ENCODE peak calls at places on chromosome 1, in five cellular contexts. One of them, this sample, is unnamed.
A peak's percentile ranks its signal among the peaks of the same experiment; 100 is the strongest.

GRCh38 chr1:26336477-26337205 is 17.3 kb downstream of the CRYBG2 start:
- DNase-seq in HCT116: peak; percentile 75
- DNase-seq in psoas muscle: peak; percentile 63
- DNase-seq in CD4-positive, alpha-beta T cell: peak; percentile 90
- DNase-seq in left ventricle myocardium inferior: peak; percentile 70
- DNase-seq in this sample: peak; percentile 83

GRCh38 chr1:9875636-9876000 is 34.5 kb downstream of the CTNNBIP1 start:
- DNase-seq in left ventricle myocardium inferior: no peak
- DNase-seq in CD4-positive, alpha-beta T cell: no peak
- DNase-seq in psoas muscle: no peak
- DNase-seq in HCT116: no peak
- DNase-seq in this sample: no peak

GRCh38 chr1:47232187-47232874 is at the start of gene TAL1:
- DNase-seq in CD4-positive, alpha-beta T cell: no peak
- DNase-seq in psoas muscle: no peak
- DNase-seq in HCT116: no peak
- DNase-seq in left ventricle myocardium inferior: no peak
- DNase-seq in this sample: no peak

GRCh38 chr1:69058454-69058853 is 509.3 kb upstream of the LRRC7 start:
- DNase-seq in CD4-positive, alpha-beta T cell: no peak
- DNase-seq in HCT116: no peak
- DNase-seq in left ventricle myocardium inferior: no peak
- DNase-seq in psoas muscle: no peak
- DNase-seq in this sample: no peak

GRCh38 chr1:37315236-37315870 is 159.0 kb upstream of the ZC3H12A start:
- DNase-seq in psoas muscle: no peak
- DNase-seq in CD4-positive, alpha-beta T cell: no peak
- DNase-seq in HCT116: no peak
- DNase-seq in left ventricle myocardium inferior: no peak
- DNase-seq in this sample: no peak

GRCh38 chr1:70504176-70504820 is 93.2 kb downstream of the CTH start:
- DNase-seq in psoas muscle: no peak
- DNase-seq in HCT116: no peak
- DNase-seq in CD4-positive, alpha-beta T cell: no peak
- DNase-seq in left ventricle myocardium inferior: no peak
- DNase-seq in this sample: no peak

GRCh38 chr1:95197616-95198252 is 36.3 kb upstream of the RWDD3 start:
- DNase-seq in CD4-positive, alpha-beta T cell: no peak
- DNase-seq in HCT116: no peak
- DNase-seq in psoas muscle: no peak
- DNase-seq in left ventricle myocardium inferior: no peak
- DNase-seq in this sample: no peak

GRCh38 chr1:171742577-171742922 is 685 bp upstream of the VAMP4 start:
- DNase-seq in left ventricle myocardium inferior: peak; percentile 20
- DNase-seq in CD4-positive, alpha-beta T cell: peak; percentile 6
- DNase-seq in psoas muscle: no peak
- DNase-seq in HCT116: no peak
- DNase-seq in this sample: no peak

GRCh38 chr1:197173571-197174482 is 27.4 kb upstream of the ASPM start:
- DNase-seq in HCT116: no peak
- DNase-seq in left ventricle myocardium inferior: no peak
- DNase-seq in CD4-positive, alpha-beta T cell: no peak
- DNase-seq in psoas muscle: no peak
- DNase-seq in this sample: no peak

GRCh38 chr1:31730336-31731048 is 26.7 kb upstream of the COL16A1 start:
- DNase-seq in HCT116: no peak
- DNase-seq in left ventricle myocardium inferior: no peak
- DNase-seq in psoas muscle: no peak
- DNase-seq in CD4-positive, alpha-beta T cell: no peak
- DNase-seq in this sample: no peak

GRCh38 chr1:240149488-240150094 is 57.9 kb downstream of the FMN2 start:
- DNase-seq in CD4-positive, alpha-beta T cell: no peak
- DNase-seq in left ventricle myocardium inferior: no peak
- DNase-seq in HCT116: no peak
- DNase-seq in psoas muscle: no peak
- DNase-seq in this sample: no peak
- TF ChIP-seq CTCF in CD4-positive, alpha-beta T cell: peak; percentile 59
- TF ChIP-seq CTCF in left ventricle myocardium inferior: peak; percentile 72
- TF ChIP-seq CTCF in HCT116: peak; percentile 63
- TF ChIP-seq CTCF in psoas muscle: peak; percentile 49
- TF ChIP-seq CTCF in this sample: peak; percentile 56

GRCh38 chr1:103416681-103417318 is 108.7 kb upstream of the RNPC3 start:
- DNase-seq in left ventricle myocardium inferior: no peak
- DNase-seq in psoas muscle: no peak
- DNase-seq in CD4-positive, alpha-beta T cell: no peak
- DNase-seq in HCT116: no peak
- DNase-seq in this sample: no peak
- TF ChIP-seq CTCF in left ventricle myocardium inferior: no peak
- TF ChIP-seq CTCF in psoas muscle: no peak
- TF ChIP-seq CTCF in CD4-positive, alpha-beta T cell: no peak
- TF ChIP-seq CTCF in HCT116: no peak
- TF ChIP-seq CTCF in this sample: no peak

GRCh38 chr1:60126733-60127132 is 53.2 kb upstream of the C1orf87 start:
- DNase-seq in psoas muscle: no peak
- DNase-seq in HCT116: no peak
- DNase-seq in CD4-positive, alpha-beta T cell: no peak
- DNase-seq in left ventricle myocardium inferior: no peak
- DNase-seq in this sample: no peak
- TF ChIP-seq CTCF in psoas muscle: peak; percentile 8
- TF ChIP-seq CTCF in HCT116: no peak
- TF ChIP-seq CTCF in CD4-positive, alpha-beta T cell: no peak
- TF ChIP-seq CTCF in left ventricle myocardium inferior: no peak
- TF ChIP-seq CTCF in this sample: no peak

DNA sequence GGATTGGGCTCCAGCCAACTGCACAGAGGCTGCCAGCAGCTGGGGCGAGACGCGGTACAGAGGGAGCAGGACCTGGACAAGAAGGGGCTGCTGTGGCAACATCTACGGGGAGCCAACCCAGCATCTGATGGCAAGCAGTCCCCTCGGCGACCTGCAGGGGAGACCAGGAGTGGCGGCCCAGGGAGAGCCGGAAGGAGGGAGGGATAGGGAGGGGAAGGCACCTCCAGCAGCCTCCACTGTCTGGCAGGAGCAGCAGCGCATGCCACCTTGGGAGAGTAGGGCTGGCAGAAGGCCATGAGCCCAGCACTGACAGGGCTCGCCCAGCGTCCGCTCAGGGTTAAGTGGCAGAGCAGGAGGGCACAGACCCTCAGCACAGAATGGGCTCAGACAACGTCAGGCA is 17.3 kb downstream of the CHD5 start:
- DNase-seq in HCT116: no peak
- DNase-seq in left ventricle myocardium inferior: no peak
- DNase-seq in psoas muscle: no peak
- DNase-seq in CD4-positive, alpha-beta T cell: no peak
- DNase-seq in this sample: no peak
- TF ChIP-seq CTCF in HCT116: peak; percentile 31
- TF ChIP-seq CTCF in left ventricle myocardium inferior: no peak
- TF ChIP-seq CTCF in psoas muscle: no peak
- TF ChIP-seq CTCF in CD4-positive, alpha-beta T cell: no peak
- TF ChIP-seq CTCF in this sample: no peak

GRCh38 chr1:4825841-4826450 is 171.5 kb downstream of the AJAP1 start:
- DNase-seq in CD4-positive, alpha-beta T cell: no peak
- DNase-seq in HCT116: no peak
- DNase-seq in psoas muscle: no peak
- DNase-seq in left ventricle myocardium inferior: no peak
- DNase-seq in this sample: no peak
- TF ChIP-seq CTCF in CD4-positive, alpha-beta T cell: no peak
- TF ChIP-seq CTCF in HCT116: peak; percentile 38
- TF ChIP-seq CTCF in psoas muscle: peak; percentile 17
- TF ChIP-seq CTCF in left ventricle myocardium inferior: peak; percentile 50
- TF ChIP-seq CTCF in this sample: no peak

DNA sequence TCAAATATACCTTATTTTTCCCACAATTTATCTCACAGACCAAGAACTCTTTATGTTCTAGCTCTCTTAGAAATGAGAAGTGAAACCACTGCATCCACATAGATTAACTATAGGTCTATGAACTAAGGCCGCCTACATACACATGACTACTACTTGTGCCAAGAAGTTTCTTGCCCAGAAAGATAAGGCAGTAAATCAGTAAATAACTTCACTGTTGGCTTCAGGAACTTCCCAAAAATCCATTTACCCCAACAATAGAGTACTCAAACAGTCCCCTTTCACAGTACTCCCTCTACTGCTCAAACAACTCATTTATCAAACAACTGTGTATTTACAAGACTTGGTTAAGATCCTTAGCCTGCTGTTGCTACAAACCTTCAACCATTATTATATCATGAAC is 96.5 kb downstream of the NME7 start:
- DNase-seq in left ventricle myocardium inferior: no peak
- DNase-seq in psoas muscle: no peak
- DNase-seq in CD4-positive, alpha-beta T cell: no peak
- DNase-seq in HCT116: no peak
- DNase-seq in this sample: no peak
- TF ChIP-seq CTCF in left ventricle myocardium inferior: peak; percentile 36
- TF ChIP-seq CTCF in psoas muscle: no peak
- TF ChIP-seq CTCF in CD4-positive, alpha-beta T cell: no peak
- TF ChIP-seq CTCF in HCT116: no peak
- TF ChIP-seq CTCF in this sample: no peak

DNA sequence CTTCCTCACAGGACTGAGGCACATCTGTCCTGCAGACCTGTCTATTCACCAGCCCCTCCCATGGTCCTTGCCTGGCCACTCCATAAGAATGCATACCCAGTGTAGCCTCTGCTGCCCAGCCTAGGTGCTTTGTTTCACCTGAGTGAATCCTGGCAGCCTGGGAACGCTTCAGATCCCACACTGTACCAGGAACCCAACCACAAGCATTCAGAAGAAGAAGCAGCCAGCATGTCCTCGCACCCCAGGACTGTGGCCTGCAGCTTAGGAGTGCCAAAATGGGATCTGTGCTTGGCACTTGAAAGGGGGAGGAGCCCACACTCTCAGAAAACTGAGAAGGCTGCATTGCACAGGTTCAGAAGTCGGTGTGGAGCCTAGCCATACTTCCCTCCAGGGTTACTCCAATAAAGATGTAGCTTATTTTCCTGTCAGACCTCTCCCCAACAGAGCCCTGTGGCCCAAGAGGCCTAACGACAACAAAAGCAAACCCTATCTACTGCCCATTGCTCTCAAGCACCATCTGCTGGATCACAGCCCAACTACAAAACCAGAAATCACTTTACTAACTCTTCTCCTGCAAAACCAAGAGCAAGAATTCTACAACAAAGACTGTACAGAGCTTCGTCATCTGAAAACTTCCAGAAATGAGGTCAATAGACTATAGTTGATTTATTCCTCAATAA is 923.1 kb upstream of the NEGR1 start:
- DNase-seq in left ventricle myocardium inferior: no peak
- DNase-seq in HCT116: no peak
- DNase-seq in CD4-positive, alpha-beta T cell: no peak
- DNase-seq in psoas muscle: no peak
- DNase-seq in this sample: no peak
- TF ChIP-seq CTCF in left ventricle myocardium inferior: no peak
- TF ChIP-seq CTCF in HCT116: no peak
- TF ChIP-seq CTCF in CD4-positive, alpha-beta T cell: no peak
- TF ChIP-seq CTCF in psoas muscle: no peak
- TF ChIP-seq CTCF in this sample: no peak

DNA sequence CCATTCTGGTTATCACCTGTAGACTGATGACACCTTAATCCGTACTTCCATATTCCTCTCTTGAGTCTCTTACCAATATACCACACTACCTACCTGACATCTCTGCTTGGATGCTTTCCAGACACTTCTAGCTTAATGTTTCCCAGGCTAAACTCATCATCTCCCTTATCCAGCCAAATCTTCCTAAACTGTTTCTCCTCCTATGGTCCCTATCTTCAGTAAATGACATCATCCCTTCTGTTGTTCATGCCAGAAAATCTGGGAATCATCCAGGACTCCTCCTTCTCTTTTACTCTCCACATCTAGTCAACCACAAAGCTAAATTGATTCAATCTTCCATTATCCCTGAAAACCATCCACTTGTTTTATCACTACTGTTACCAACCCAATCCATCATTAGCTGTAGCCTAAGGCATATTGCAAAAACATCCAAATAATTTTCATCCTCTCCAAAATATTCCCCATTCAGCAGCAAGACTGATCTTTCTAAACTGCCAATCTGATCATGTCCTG is 464.1 kb upstream of the BEND5 start:
- DNase-seq in CD4-positive, alpha-beta T cell: no peak
- DNase-seq in HCT116: no peak
- DNase-seq in psoas muscle: no peak
- DNase-seq in left ventricle myocardium inferior: no peak
- DNase-seq in this sample: no peak
- TF ChIP-seq CTCF in CD4-positive, alpha-beta T cell: no peak
- TF ChIP-seq CTCF in HCT116: no peak
- TF ChIP-seq CTCF in psoas muscle: no peak
- TF ChIP-seq CTCF in left ventricle myocardium inferior: no peak
- TF ChIP-seq CTCF in this sample: no peak

DNA sequence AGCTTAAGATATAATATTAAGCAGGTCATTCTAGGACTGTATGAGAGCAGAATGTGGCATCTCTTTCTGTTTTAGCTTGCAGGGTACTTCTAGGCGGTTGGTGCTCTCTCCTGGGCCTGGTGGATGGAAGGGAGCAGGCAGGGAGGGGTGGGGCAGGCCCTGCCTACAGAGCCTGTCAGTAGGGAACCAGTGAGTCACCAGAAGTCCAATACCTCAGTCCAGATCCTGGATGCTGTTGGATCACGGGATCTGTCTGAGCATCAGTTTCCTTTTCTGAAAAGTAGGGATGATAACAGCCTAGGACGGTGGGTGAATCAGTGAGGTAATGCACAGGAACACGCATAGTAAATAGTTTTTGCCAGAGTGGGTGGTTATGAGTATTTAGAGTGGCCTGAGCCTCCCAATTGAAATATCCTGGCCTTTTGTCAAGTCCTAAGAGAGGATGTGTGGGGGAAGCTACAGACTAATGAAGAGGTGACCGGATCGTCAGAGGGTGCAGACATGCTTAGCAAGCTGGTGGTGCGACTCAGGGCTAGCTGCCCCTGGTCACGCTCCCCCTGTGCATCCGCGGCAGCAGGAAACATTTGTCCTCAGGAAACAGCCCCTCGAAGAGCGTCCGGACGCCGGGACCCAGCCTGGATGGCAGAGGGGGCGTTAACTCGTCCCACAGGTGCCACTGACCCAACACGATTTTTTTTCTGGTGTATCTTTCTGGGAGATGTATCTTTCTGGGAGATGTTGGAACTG is 23.9 kb downstream of the NAV1 start:
- DNase-seq in psoas muscle: no peak
- DNase-seq in left ventricle myocardium inferior: no peak
- DNase-seq in HCT116: no peak
- DNase-seq in CD4-positive, alpha-beta T cell: no peak
- DNase-seq in this sample: no peak
- TF ChIP-seq CTCF in psoas muscle: no peak
- TF ChIP-seq CTCF in left ventricle myocardium inferior: no peak
- TF ChIP-seq CTCF in HCT116: no peak
- TF ChIP-seq CTCF in CD4-positive, alpha-beta T cell: no peak
- TF ChIP-seq CTCF in this sample: no peak

GRCh38 chr1:167221126-167221803 is 579 bp downstream of the POU2F1 start:
- DNase-seq in psoas muscle: peak; percentile 35
- DNase-seq in CD4-positive, alpha-beta T cell: peak; percentile 25
- DNase-seq in left ventricle myocardium inferior: peak; percentile 38
- DNase-seq in HCT116: no peak
- DNase-seq in this sample: peak; percentile 60

GRCh38 chr1:167221804-167222610 is 1.3 kb downstream of the POU2F1 start:
- DNase-seq in HCT116: peak; percentile 54
- DNase-seq in CD4-positive, alpha-beta T cell: peak; percentile 46
- DNase-seq in psoas muscle: peak; percentile 65
- DNase-seq in left ventricle myocardium inferior: peak; percentile 59
- DNase-seq in this sample: peak; percentile 73

GRCh38 chr1:167220537-167221125 is at the start of gene POU2F1:
- DNase-seq in HCT116: peak; percentile 96
- DNase-seq in psoas muscle: peak; percentile 98
- DNase-seq in left ventricle myocardium inferior: peak; percentile 99
- DNase-seq in CD4-positive, alpha-beta T cell: peak; percentile 98
- DNase-seq in this sample: peak; percentile 97

GRCh38 chr1:167219194-167219593 is 1.5 kb upstream of the POU2F1 start:
- DNase-seq in left ventricle myocardium inferior: no peak
- DNase-seq in CD4-positive, alpha-beta T cell: no peak
- DNase-seq in HCT116: no peak
- DNase-seq in psoas muscle: no peak
- DNase-seq in this sample: no peak

GRCh38 chr1:167219646-167220536 is 795 bp upstream of the POU2F1 start:
- DNase-seq in HCT116: peak; percentile 80
- DNase-seq in left ventricle myocardium inferior: peak; percentile 83
- DNase-seq in psoas muscle: peak; percentile 74
- DNase-seq in CD4-positive, alpha-beta T cell: peak; percentile 90
- DNase-seq in this sample: peak; percentile 81
- TF ChIP-seq CTCF in HCT116: no peak
- TF ChIP-seq CTCF in left ventricle myocardium inferior: no peak
- TF ChIP-seq CTCF in psoas muscle: no peak
- TF ChIP-seq CTCF in CD4-positive, alpha-beta T cell: no peak
- TF ChIP-seq CTCF in this sample: no peak